ENCODE peak calls at places on chromosomes 3 and 15, in five cellular contexts. D, S, Y, A and G are unnamed samples.

GRCh38 chr3:64224826-64225606 is at the start of gene PRICKLE2:
- DNase-seq in A (peak), D (peak), Y (peak), S (peak), G (no peak)

GRCh38 chr3:164479978-164480377 is 598.3 kb downstream of the SI start:
- DNase-seq in Y (no peak), A (no peak), D (no peak), S (no peak), G (no peak)

GRCh38 chr3:22474706-22475470 is 723.9 kb upstream of the ZNF385D start:
- DNase-seq in A (peak), S (peak), D (peak), Y (peak), G (peak)

GRCh38 chr3:75192065-75192658 is 472.0 kb upstream of the FRG2C start:
- DNase-seq in D (peak), Y (no peak), S (peak), A (peak), G (peak)

GRCh38 chr3:187328691-187329090 is 37.2 kb upstream of the MASP1 start:
- DNase-seq in S (no peak), Y (no peak), D (no peak), A (no peak), G (no peak)

GRCh38 chr15:73988075-73988969 is 3.8 kb downstream of the STOML1 start:
- DNase-seq in S (peak), A (no peak), Y (no peak), D (peak), G (no peak)

GRCh38 chr3:144948711-144949110 is 977.1 kb downstream of the DIPK2A start:
- DNase-seq in Y (no peak), A (no peak), S (no peak), D (no peak), G (no peak)

GRCh38 chr15:85443593-85444328 is 63.4 kb downstream of the AKAP13 start:
- DNase-seq in Y (no peak), S (peak), A (no peak), D (peak), G (peak)

GRCh38 chr3:14461748-14462324 is 59.4 kb downstream of the SLC6A6 start:
- DNase-seq in Y (no peak), D (peak), S (peak), A (peak), G (peak)

GRCh38 chr3:185270262-185270955 is 16.6 kb upstream of the EHHADH start:
- DNase-seq in D (peak), A (no peak), S (peak), Y (no peak), G (peak)

GRCh38 chr3:194070220-194070633 is 65.7 kb upstream of the HES1 start:
- DNase-seq in Y (no peak), D (no peak), S (no peak), A (peak), G (no peak)

GRCh38 chr15:73647259-73648026 is 14.3 kb upstream of the NPTN start:
- DNase-seq in A (no peak), D (no peak), Y (no peak), S (no peak), G (peak)

GRCh38 chr3:188339410-188340295 is 185.7 kb downstream of the LPP start:
- DNase-seq in S (no peak), A (no peak), Y (no peak), D (no peak), G (no peak)

GRCh38 chr3:45054196-45054857 is 28.2 kb downstream of the CLEC3B start:
- DNase-seq in S (peak), Y (no peak), A (no peak), D (peak), G (peak)

GRCh38 chr15:79197285-79197684 is 85.2 kb upstream of the ANKRD34C start:
- DNase-seq in S (no peak), Y (no peak), A (no peak), D (no peak), G (no peak)

GRCh38 chr3:73056365-73057150 is 4.9 kb upstream of the EBLN2 start:
- DNase-seq in A (no peak), D (peak), Y (no peak), S (peak), G (peak)

GRCh38 chr3:19221081-19221480 is 72.8 kb downstream of the KCNH8 start:
- DNase-seq in S (no peak), D (no peak), A (no peak), Y (no peak), G (peak)

GRCh38 chr3:48548731-48549705 is 7.6 kb downstream of the PFKFB4 start:
- DNase-seq in A (peak), S (peak), D (peak), Y (peak), G (peak)

GRCh38 chr3:34703058-34703457 is 904.6 kb downstream of the PDCD6IP start:
- DNase-seq in S (no peak), Y (no peak), A (no peak), D (no peak), G (no peak)

GRCh38 chr3:31165399-31165860 is 271.0 kb upstream of the GADL1 start:
- DNase-seq in D (peak), A (no peak), S (no peak), Y (no peak), G (no peak)

GRCh38 chr3:138946554-138947302 is at the start of the genes FOXL2 and FOXL2NB:
- DNase-seq in D (peak), A (peak), S (peak), Y (no peak), G (no peak)

GRCh38 chr3:18394384-18394995 is 30.6 kb downstream of the SATB1 start:
- DNase-seq in Y (no peak), S (no peak), A (no peak), D (no peak), G (no peak)

GRCh38 chr3:69051796-69052566 is at the start of gene TMF1:
- DNase-seq in S (peak), A (peak), Y (peak), D (peak), G (peak)

GRCh38 chr3:182490601-182491485 is 302.5 kb upstream of the ATP11B start:
- DNase-seq in D (peak), S (peak), Y (no peak), A (no peak), G (peak)

GRCh38 chr15:58002338-58003126 is 63.0 kb downstream of the ALDH1A2 start:
- DNase-seq in S (no peak), A (no peak), D (no peak), Y (no peak), G (no peak)

GRCh38 chr3:41148446-41148845 is 50.9 kb upstream of the CTNNB1 start:
- DNase-seq in Y (no peak), D (peak), A (no peak), S (no peak), G (no peak)

GRCh38 chr3:127250032-127250431 is 37.8 kb downstream of the PRR20G start:
- DNase-seq in D (no peak), Y (no peak), S (no peak), A (no peak), G (no peak)

GRCh38 chr3:30964612-30965011 is 70.2 kb upstream of the GADL1 start:
- DNase-seq in A (no peak), Y (no peak), S (no peak), D (no peak), G (peak)

GRCh38 chr15:86751116-86751515 is 671.4 kb downstream of the AGBL1 start:
- DNase-seq in S (no peak), Y (no peak), D (no peak), A (no peak), G (no peak)

GRCh38 chr15:101490922-101491738 is 1.6 kb upstream of the PCSK6 start:
- DNase-seq in A (no peak), D (no peak), Y (no peak), S (no peak), G (peak)

GRCh38 chr3:167700926-167701325 is 33.8 kb downstream of the PDCD10 start:
- DNase-seq in D (no peak), Y (no peak), A (no peak), S (no peak), G (no peak)

GRCh38 chr15:38002883-38003477 is 68.5 kb downstream of the TMCO5A start:
- DNase-seq in D (peak), Y (peak), A (peak), S (peak), G (peak)

GRCh38 chr15:63502137-63502801 is 2.1 kb upstream of the USP3 start:
- DNase-seq in Y (peak), S (peak), A (no peak), D (peak), G (no peak)

GRCh38 chr3:197520311-197521276 is 35.2 kb downstream of the BDH1 start:
- DNase-seq in D (peak), Y (no peak), S (peak), A (no peak), G (no peak)

GRCh38 chr15:43974852-43975251 is 148.1 kb downstream of the WDR76 start:
- DNase-seq in A (no peak), Y (no peak), S (no peak), D (no peak), G (no peak)

GRCh38 chr3:48598323-48599076 is 3.4 kb upstream of the COL7A1 start:
- DNase-seq in S (peak), Y (peak), A (peak), D (peak), G (peak)

GRCh38 chr15:68617777-68618176 is 39.0 kb downstream of the CORO2B start:
- DNase-seq in D (no peak), S (no peak), Y (no peak), A (no peak), G (no peak)

DNA sequence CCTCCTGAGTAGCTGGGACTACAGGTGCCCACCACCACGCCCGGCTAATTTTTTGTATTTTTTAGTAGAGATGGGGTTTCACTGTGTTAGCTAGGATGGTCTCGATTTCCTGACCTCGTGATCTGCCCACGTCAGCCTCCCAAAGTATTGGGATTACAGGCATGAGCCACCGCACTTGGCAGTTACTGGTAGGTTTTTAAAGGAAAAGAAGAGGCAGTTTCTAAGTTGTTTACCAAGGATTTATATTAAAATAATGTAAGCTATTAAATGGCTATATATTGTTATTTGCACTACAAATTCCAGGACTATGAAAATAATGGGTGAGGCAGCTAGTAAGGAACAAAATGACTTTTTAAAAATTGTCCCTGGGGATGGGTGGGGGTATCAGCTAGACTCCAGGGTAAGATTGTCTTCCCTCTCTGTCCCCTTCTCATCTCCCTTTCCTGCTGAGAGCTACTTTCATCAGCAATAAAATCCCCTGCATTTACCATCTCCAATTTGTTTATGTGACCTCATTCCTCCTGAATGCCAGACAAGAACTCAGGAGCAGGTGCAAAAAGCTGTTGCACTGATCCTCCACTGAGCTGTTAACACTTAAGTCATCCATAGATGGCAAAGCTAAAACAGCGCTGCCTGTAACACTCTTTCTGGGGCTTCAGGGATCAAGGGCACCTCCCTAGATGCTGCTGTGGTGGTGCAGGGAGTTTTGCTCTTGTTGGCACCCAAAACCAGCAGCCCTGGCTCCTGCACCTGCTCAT is 165.2 kb downstream of the ZPLD1 start:
- DNase-seq in D (no peak), A (no peak), S (no peak), Y (no peak), G (no peak)
- TF ChIP-seq CTCF in D (no peak), A (no peak), S (no peak), Y (no peak), G (no peak)

GRCh38 chr15:65033659-65034269 is 4.3 kb upstream of the MTFMT start:
- DNase-seq in S (peak), Y (no peak), D (peak), A (no peak), G (peak)
- TF ChIP-seq CTCF in S (peak), Y (peak), D (peak), A (peak), G (peak)

GRCh38 chr3:169619793-169620192 is 43.7 kb downstream of the MECOM start:
- DNase-seq in D (no peak), Y (no peak), A (no peak), S (no peak), G (no peak)
- TF ChIP-seq CTCF in D (no peak), Y (peak), A (no peak), S (no peak), G (no peak)

DNA sequence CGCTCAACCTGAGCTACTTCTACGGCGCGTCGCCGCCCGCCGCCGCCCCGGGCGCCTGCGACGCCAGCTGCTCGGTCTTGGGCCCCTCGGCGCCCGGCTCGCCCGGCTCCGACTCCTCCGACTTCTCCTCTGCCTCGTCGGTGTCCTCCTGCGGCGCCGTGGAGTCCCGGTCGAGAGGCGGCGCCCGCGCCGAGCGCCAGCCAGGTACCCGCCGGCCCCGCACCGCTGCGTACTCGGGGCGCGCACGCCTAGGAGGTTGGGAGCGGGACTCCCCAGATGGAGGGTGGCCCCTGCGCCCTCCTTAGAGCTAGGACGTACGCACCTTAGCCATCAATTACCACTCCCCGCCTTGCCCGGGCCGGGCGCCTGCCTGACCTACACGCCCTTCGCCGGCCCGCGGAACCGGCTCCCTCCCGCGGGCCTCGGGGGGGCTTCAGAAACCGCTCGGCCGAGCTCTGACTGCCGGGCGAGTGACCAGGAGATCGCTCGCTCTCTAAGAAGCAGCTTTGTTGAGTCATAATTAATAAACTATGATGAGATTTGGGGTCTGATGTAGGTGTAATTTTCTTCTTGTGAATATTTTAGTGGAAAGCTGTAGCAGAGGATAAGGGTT is 506 bp downstream of the NFKBIZ start:
- DNase-seq in D (no peak), S (no peak), A (peak), Y (peak), G (peak)
- TF ChIP-seq CTCF in D (no peak), S (no peak), A (no peak), Y (no peak), G (no peak)